ENCODE peak calls at places on chromosomes 5 and 9, in four cellular contexts. D, A, N and H are unnamed samples.

GRCh38 chr9:96874947-96875459 is 20.7 kb upstream of the ZNF782 start:
- DNase-seq in N (peak; percentile 67), A (no peak), D (no peak), H (peak; percentile 87)

GRCh38 chr9:106621299-106621920 is 241.6 kb upstream of the ZNF462 start:
- DNase-seq in N (peak; percentile 57), A (no peak), D (no peak), H (no peak)

GRCh38 chr5:39080597-39081204 is 6.5 kb upstream of the RICTOR start:
- DNase-seq in D (peak; percentile 74), N (peak; percentile 63), A (peak; percentile 9), H (peak; percentile 58)

GRCh38 chr5:79935992-79936643 is 54.9 kb downstream of the MTX3 start:
- DNase-seq in A (peak; percentile 43), D (peak; percentile 71), N (peak; percentile 68), H (peak; percentile 13)

GRCh38 chr5:116440329-116440895 is 134.2 kb downstream of the SEMA6A start:
- DNase-seq in A (no peak), D (no peak), N (no peak), H (no peak)

GRCh38 chr9:129613520-129614175 is 7.3 kb downstream of the C9orf50 start:
- DNase-seq in D (peak; percentile 40), N (peak; percentile 82), A (no peak), H (peak; percentile 47)

GRCh38 chr5:27011274-27011673 is 27.1 kb downstream of the CDH9 start:
- DNase-seq in A (no peak), N (no peak), D (no peak), H (no peak)

GRCh38 chr5:135460246-135461033 is 8.3 kb upstream of the TIFAB start:
- DNase-seq in A (no peak), N (no peak), D (no peak), H (no peak)

GRCh38 chr5:63125862-63126261 is 547.2 kb downstream of the LRRC70 start:
- DNase-seq in A (no peak), N (no peak), D (peak; percentile 4), H (no peak)

GRCh38 chr9:85276743-85277142 is 465.0 kb downstream of the AGTPBP1 start:
- DNase-seq in A (no peak), N (no peak), D (peak; percentile 14), H (no peak)

GRCh38 chr5:154373729-154374179 is 72.0 kb upstream of the SAP30L start:
- DNase-seq in N (no peak), D (peak; percentile 62), A (no peak), H (no peak)

GRCh38 chr9:99361827-99362226 is 139.7 kb downstream of the SEC61B start:
- DNase-seq in A (no peak), D (peak; percentile 46), N (no peak), H (no peak)

GRCh38 chr5:61416010-61416409 is 84.0 kb downstream of the ZSWIM6 start:
- DNase-seq in N (no peak), A (no peak), D (no peak), H (no peak)

GRCh38 chr9:37511006-37511714 is 25.4 kb downstream of the POLR1E start:
- DNase-seq in N (no peak), A (no peak), D (no peak), H (no peak)

GRCh38 chr5:42108468-42108867 is 183.4 kb downstream of the FBXO4 start:
- DNase-seq in D (no peak), A (no peak), N (no peak), H (no peak)

GRCh38 chr9:37700900-37701299 is 50.1 kb downstream of the FRMPD1 start:
- DNase-seq in D (no peak), N (no peak), A (no peak), H (no peak)

GRCh38 chr5:159182691-159183090 is 26.7 kb downstream of the RNF145 start:
- DNase-seq in A (no peak), D (peak; percentile 68), N (no peak), H (no peak)

GRCh38 chr5:33701251-33701650 is 190.5 kb downstream of the ADAMTS12 start:
- DNase-seq in A (no peak), D (no peak), N (no peak), H (no peak)

GRCh38 chr5:133905494-133905893 is 62.9 kb downstream of the C5orf15 start:
- DNase-seq in N (no peak), A (no peak), D (no peak), H (no peak)

GRCh38 chr9:36306481-36307306 is 48.4 kb upstream of the GNE start:
- DNase-seq in A (no peak), D (no peak), N (no peak), H (no peak)

GRCh38 chr5:168085321-168086040 is 206.0 kb upstream of the WWC1 start:
- DNase-seq in D (no peak), A (no peak), N (peak; percentile 45), H (no peak)

GRCh38 chr9:25681270-25681669 is 3.0 kb upstream of the TUSC1 start:
- DNase-seq in D (no peak), N (no peak), A (no peak), H (no peak)

GRCh38 chr5:91212336-91213092 is 170.6 kb downstream of the ARRDC3 start:
- DNase-seq in D (peak; percentile 94), A (peak; percentile 43), N (no peak), H (no peak)

GRCh38 chr9:119968837-119969707 is 599.8 kb upstream of the BRINP1 start:
- DNase-seq in D (peak; percentile 64), A (peak; percentile 76), N (peak; percentile 88), H (peak; percentile 80)

GRCh38 chr5:148443998-148444397 is 60.2 kb downstream of the FBXO38 start:
- DNase-seq in A (peak; percentile 76), N (peak; percentile 61), D (peak; percentile 66), H (peak; percentile 52)

GRCh38 chr9:30534458-30534857 is 1850.0 kb upstream of the ACO1 start:
- DNase-seq in A (no peak), D (no peak), N (no peak), H (no peak)

GRCh38 chr5:156008844-156009243 is 318.1 kb upstream of the SGCD start:
- DNase-seq in N (no peak), A (no peak), D (no peak), H (peak; percentile 7)

GRCh38 chr5:172334641-172335040 is 51.1 kb upstream of the UBTD2 start:
- DNase-seq in D (no peak), A (no peak), N (no peak), H (no peak)

GRCh38 chr5:633521-633955 is 21.4 kb downstream of the CEP72 start:
- DNase-seq in N (no peak), D (no peak), A (no peak), H (no peak)

GRCh38 chr9:131407717-131408195 is 13.9 kb downstream of the PRRC2B start:
- DNase-seq in D (peak; percentile 57), N (peak; percentile 74), A (no peak), H (peak; percentile 54)

GRCh38 chr5:10552183-10553143 is 11.4 kb upstream of the ANKRD33B start:
- DNase-seq in N (no peak), A (no peak), D (no peak), H (no peak)

GRCh38 chr5:142888469-142889085 is 118.4 kb downstream of the ARHGAP26 start:
- DNase-seq in A (no peak), N (peak; percentile 57), D (peak; percentile 50), H (peak; percentile 27)

GRCh38 chr5:128469924-128470323 is 68.1 kb downstream of the FBN2 start:
- DNase-seq in D (no peak), A (no peak), N (no peak), H (no peak)

GRCh38 chr5:115543365-115543700 is 1.2 kb downstream of the FEM1C start:
- DNase-seq in N (no peak), A (no peak), D (no peak), H (peak; percentile 37)

GRCh38 chr5:116361171-116361967 is 213.3 kb downstream of the SEMA6A start:
- DNase-seq in N (peak; percentile 77), D (peak; percentile 20), A (no peak), H (peak; percentile 76)

GRCh38 chr5:119347574-119347973 is 8.2 kb upstream of the TNFAIP8 start:
- DNase-seq in A (no peak), D (no peak), N (no peak), H (no peak)

GRCh38 chr5:175201393-175201792 is 242.6 kb downstream of the DRD1 start:
- DNase-seq in N (no peak), D (no peak), A (no peak), H (no peak)